ENCODE peak calls at places on chromosomes 3 and 15, in five cellular contexts. U is PC-9; G is psoas muscle; C is CD8-positive, alpha-beta memory T cell; L is transverse colon. T is an unnamed sample. For H3K4me1, the result is how much of the 10 kb centered on the place peaks cover.

GRCh38 chr3:190644766-190645165 is 130.9 kb downstream of the IL1RAP start:
- DNase-seq in L (no peak), C (no peak), G (no peak), U (no peak), T (no peak)

GRCh38 chr3:136862953-136863352 is 945 bp downstream of the NCK1 start:
- DNase-seq in G (no peak), C (no peak), L (no peak), U (no peak), T (no peak)

GRCh38 chr3:98596902-98597500 is 3.6 kb upstream of the CPOX start:
- DNase-seq in C (no peak), G (no peak), U (no peak), L (no peak), T (no peak)

GRCh38 chr15:36591534-36592411 is 12.3 kb downstream of the CDIN1 start:
- DNase-seq in U (peak), C (no peak), L (no peak), G (no peak), T (no peak)

GRCh38 chr3:102206506-102207145 is 228.2 kb upstream of the ZPLD1 start:
- DNase-seq in G (peak), L (peak), U (no peak), C (no peak), T (no peak)

GRCh38 chr3:5505997-5506396 is 318.5 kb downstream of the EDEM1 start:
- DNase-seq in C (no peak), L (no peak), G (no peak), U (no peak), T (no peak)

GRCh38 chr3:44024194-44024593 is 217.5 kb upstream of the TOPAZ1 start:
- DNase-seq in U (no peak), G (no peak), L (no peak), C (no peak), T (no peak)

GRCh38 chr15:69834756-69835155 is 263.0 kb downstream of the TLE3 start:
- DNase-seq in L (no peak), C (no peak), U (no peak), G (no peak), T (no peak)

GRCh38 chr3:58266577-58266976 is 29.0 kb downstream of the ABHD6 start:
- DNase-seq in L (no peak), U (no peak), G (no peak), C (no peak), T (no peak)

GRCh38 chr15:57881361-57881760 is 174.8 kb downstream of the POLR2M start:
- DNase-seq in C (no peak), U (no peak), L (no peak), G (no peak), T (no peak)

GRCh38 chr3:155859859-155860258 is 5.6 kb upstream of the SLC33A1 start:
- DNase-seq in U (no peak), C (no peak), G (no peak), L (no peak), T (no peak)

GRCh38 chr3:48897401-48898376 is 993 bp downstream of the SLC25A20 start:
- DNase-seq in U (no peak), C (no peak), L (peak), G (no peak), T (no peak)

GRCh38 chr15:63848881-63849551 is 15.3 kb upstream of the HERC1 start:
- DNase-seq in G (no peak), C (no peak), U (no peak), L (no peak), T (no peak)

GRCh38 chr15:67307156-67307555 is 52.6 kb downstream of the IQCH start:
- DNase-seq in C (no peak), G (no peak), U (no peak), L (no peak), T (no peak)

GRCh38 chr15:63041982-63042878 is at the start of gene TPM1:
- DNase-seq in G (peak), U (peak), C (no peak), L (peak), T (no peak)

GRCh38 chr3:127212711-127213110 is 19.8 kb downstream of the PRR23E start:
- DNase-seq in L (no peak), G (no peak), U (no peak), C (no peak), T (no peak)

GRCh38 chr3:57876632-57877031 is 120.5 kb downstream of the SLMAP start:
- DNase-seq in G (no peak), U (no peak), L (no peak), C (no peak), T (no peak)

GRCh38 chr3:171028025-171028778 is 1.7 kb upstream of the SLC2A2 start:
- DNase-seq in C (no peak), L (peak), G (peak), U (peak), T (peak)

GRCh38 chr3:50179710-50180109 is 11.7 kb upstream of the GNAT1 start:
- DNase-seq in G (no peak), U (no peak), L (no peak), C (no peak), T (no peak)

GRCh38 chr3:183503738-183504137 is 51.8 kb downstream of the KLHL6 start:
- DNase-seq in L (no peak), U (no peak), G (no peak), C (no peak), T (no peak)

GRCh38 chr3:144774897-144775296 is 803.3 kb downstream of the DIPK2A start:
- DNase-seq in U (no peak), L (no peak), C (no peak), G (no peak), T (no peak)

GRCh38 chr15:70258369-70259029 is 160.8 kb upstream of the TLE3 start:
- DNase-seq in U (no peak), G (peak), L (peak), C (peak), T (peak)

GRCh38 chr3:51371943-51372557 is 13.0 kb upstream of the MANF start:
- DNase-seq in L (peak), C (peak), U (peak), G (no peak), T (peak)

GRCh38 chr3:85572426-85572825 is 613.6 kb downstream of the CADM2 start:
- DNase-seq in U (no peak), C (no peak), G (no peak), L (no peak), T (no peak)

GRCh38 chr3:39707314-39707909 is 102.0 kb upstream of the MYRIP start:
- DNase-seq in U (no peak), L (no peak), C (no peak), G (no peak), T (no peak)

GRCh38 chr3:23836536-23837230 is 30.9 kb downstream of the UBE2E1 start:
- DNase-seq in L (no peak), U (no peak), G (no peak), C (no peak), T (no peak)

GRCh38 chr3:42055291-42055690 is 35.9 kb upstream of the TRAK1 start:
- DNase-seq in C (no peak), G (no peak), L (no peak), U (no peak), T (no peak)

GRCh38 chr3:169822540-169822939 is 9.8 kb upstream of the LRRC34 start:
- DNase-seq in G (no peak), U (no peak), C (no peak), L (peak), T (no peak)

GRCh38 chr15:90839187-90840071 is 29.0 kb upstream of the FURIN start:
- DNase-seq in C (no peak), U (peak), L (peak), G (no peak), T (no peak)

GRCh38 chr3:40097507-40098117 is 211.9 kb upstream of the EIF1B start:
- DNase-seq in U (no peak), L (no peak), G (no peak), C (no peak), T (no peak)

GRCh38 chr3:154195620-154196366 is 74.6 kb downstream of the ARHGEF26 start:
- DNase-seq in L (no peak), G (no peak), U (no peak), C (no peak), T (no peak)
- H3K4me1 ChIP-seq in L (under half), G (under half), U (under half), C (under half), T (under half)

DNA sequence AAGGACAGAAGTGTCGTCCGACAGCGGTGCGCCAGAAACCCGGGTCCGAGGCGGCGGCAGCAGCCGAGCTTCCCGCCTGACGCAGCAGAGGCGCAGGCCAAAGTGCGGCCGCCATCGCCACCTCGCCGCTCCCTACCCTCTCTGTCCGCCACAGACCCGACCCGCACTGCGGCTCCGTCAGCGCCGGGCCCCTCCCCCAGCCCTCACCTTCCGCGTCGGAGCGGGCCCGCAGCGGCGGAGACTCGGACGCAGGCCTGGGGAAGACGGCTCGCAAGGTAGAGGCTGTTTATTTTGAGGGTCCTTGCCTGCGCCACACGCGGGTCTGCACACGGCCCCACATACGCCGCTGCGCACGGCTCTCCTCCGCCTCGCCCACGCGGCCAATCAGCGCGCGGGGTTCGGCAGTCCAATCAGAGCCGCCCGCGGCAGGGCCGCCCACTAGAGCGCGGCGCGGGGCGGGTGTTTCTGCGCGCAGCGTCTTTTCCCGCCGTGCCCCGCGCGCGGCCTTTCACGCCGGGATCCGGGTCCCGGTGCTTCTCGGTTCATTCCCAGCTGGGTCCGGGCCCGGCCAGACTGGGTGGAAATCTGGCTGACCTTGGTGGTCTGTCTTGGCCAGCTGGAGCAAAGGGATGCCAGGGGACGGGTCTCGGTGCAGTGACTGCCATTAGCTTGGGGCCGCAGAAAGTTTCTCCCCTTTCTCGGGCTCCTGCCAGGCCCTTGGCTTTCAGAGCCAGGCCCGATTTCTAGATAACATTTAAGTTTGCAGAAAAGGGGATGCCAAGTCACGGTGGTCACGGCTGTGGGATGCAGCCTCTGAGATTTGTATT is at the start of gene CNBP:
- DNase-seq in G (peak), U (peak), C (peak), L (peak), T (peak)
- H3K4me1 ChIP-seq in G (under half), U (under half), C (under half), L (under half), T (under half)

DNA sequence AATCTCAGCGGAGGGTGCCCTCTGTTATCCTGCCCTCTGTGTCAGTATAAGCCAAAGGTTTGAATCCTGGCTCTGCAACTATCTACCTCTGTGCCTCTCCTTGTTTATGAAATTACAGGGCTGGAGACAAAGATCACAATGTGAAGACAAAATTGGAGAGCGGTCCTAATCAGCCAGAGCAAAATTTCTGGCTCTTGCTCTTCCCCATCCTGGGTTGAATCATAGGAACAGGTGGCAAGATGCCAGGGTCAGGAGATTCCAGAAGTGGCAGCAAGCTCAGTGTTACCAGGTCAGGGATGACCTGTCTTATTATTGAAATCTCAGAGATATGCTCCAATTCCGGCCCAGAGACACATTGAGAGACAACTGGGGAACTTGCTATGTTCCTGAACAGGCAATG is 2.3 kb upstream of the CCR2 start:
- DNase-seq in C (no peak), U (no peak), G (no peak), L (no peak), T (no peak)
- H3K4me1 ChIP-seq in C (half or more), U (under half), G (under half), L (under half), T (under half)

DNA sequence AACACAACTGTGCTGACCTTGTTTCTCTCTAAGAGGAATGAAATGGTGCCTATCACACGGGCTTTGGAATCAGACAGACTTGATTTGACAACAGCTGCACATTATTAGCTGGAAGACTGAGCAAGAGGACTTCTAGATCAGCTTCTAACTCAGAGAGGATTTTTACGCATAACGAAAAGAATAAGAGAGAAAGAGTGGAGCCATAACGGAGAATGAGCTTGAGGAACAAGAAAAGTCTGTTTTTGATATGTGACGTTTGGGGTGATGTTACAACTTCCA is 16.0 kb downstream of the HEG1 start:
- DNase-seq in G (no peak), U (no peak), C (no peak), L (no peak), T (no peak)
- H3K4me1 ChIP-seq in G (under half), U (under half), C (under half), L (under half), T (under half)

GRCh38 chr3:72383896-72384295 is 464.3 kb downstream of the SHQ1 start:
- DNase-seq in L (no peak), C (no peak), U (no peak), G (no peak), T (no peak)
- H3K4me1 ChIP-seq in L (under half), C (under half), U (under half), G (under half), T (under half)

GRCh38 chr3:141386611-141387110 is 18.4 kb downstream of the ZBTB38 start:
- DNase-seq in C (no peak), G (no peak), U (no peak), L (no peak), T (no peak)
- H3K4me1 ChIP-seq in C (under half), G (under half), U (under half), L (under half), T (under half)

GRCh38 chr3:32819086-32819450 is 1.3 kb downstream of the TRIM71 start:
- DNase-seq in C (no peak), L (no peak), G (no peak), U (no peak), T (no peak)
- H3K4me1 ChIP-seq in C (under half), L (under half), G (under half), U (under half), T (under half)

DNA sequence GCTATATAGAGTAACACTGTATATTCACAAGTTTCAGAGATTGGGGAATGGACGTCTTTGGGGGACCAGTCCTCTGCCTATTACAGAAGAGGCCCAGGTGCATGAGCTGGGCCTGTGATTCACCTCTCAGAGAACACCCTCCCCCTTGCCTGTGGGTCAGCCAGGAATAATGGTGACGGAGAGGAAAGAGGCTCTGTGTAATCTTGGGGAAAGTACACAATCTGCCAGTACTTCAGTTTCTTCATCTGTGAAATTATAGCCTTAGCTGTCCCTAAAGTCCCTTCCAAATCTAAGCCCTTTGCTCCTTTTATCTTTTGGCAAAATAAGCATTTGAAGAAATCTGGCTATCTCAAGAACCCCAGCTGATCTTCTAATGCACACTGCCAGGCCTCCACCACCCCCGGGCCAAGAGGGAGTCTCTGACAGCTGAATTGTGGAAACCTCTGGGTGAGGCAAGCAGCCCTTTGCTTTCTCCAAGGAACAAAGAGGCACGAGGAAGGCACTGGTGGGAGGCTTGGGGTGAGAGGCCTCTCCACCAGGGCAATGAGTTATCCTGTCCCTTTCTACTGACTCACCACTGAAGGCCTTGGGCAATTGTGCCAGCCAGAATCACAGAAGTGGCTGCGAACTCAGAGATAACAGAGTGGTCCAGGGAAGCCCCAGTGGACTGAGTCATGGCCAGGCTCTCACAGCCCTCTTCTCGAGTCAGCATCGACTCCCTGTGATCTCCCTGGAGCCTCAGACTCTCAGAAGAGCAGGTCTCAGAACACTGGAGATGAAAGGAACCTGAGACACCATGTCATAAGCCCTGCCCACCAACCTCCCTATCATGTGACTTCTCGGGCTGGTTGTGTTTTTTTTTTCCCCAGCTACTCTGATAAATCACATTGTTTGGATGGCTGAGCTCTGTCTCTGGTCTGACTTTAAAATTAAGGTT is 31.8 kb downstream of the CCNL1 start:
- DNase-seq in L (no peak), C (peak), G (peak), U (peak), T (peak)
- H3K4me1 ChIP-seq in L (under half), C (under half), G (under half), U (half or more), T (under half)